ENCODE peak calls at places on chromosomes 7 and 10, in six cellular contexts. Y is OCI-LY7, W is AG04450, P is foreskin fibroblast, U is hepatocyte, L is uterus. B is an unnamed sample.

GRCh38 chr10:22962817-22963216 is 35.0 kb downstream of the ARMC3 start:
- DNase-seq in Y (no peak), W (no peak), P (no peak), U (no peak), L (no peak), B (no peak)

GRCh38 chr10:133309111-133309719 is 501 bp downstream of the ZNF511 start:
- DNase-seq in Y (peak), W (peak), P (peak), U (peak), L (peak), B (peak)

GRCh38 chr10:120327671-120328070 is 129.4 kb upstream of the PLPP4 start:
- DNase-seq in Y (no peak), W (no peak), P (no peak), U (no peak), L (no peak), B (no peak)

GRCh38 chr10:75234683-75235374 is 928 bp downstream of the COMTD1 start:
- DNase-seq in Y (peak), W (no peak), P (no peak), U (peak), L (peak), B (no peak)

GRCh38 chr7:54419209-54419608 is 123.0 kb upstream of the VSTM2A start:
- DNase-seq in Y (no peak), W (no peak), P (no peak), U (no peak), L (no peak), B (no peak)

GRCh38 chr7:2530076-2530967 is 10.7 kb downstream of the LFNG start:
- DNase-seq in Y (no peak), W (no peak), P (no peak), U (no peak), L (no peak), B (no peak)

GRCh38 chr7:131381069-131381838 is 53.6 kb downstream of the MKLN1 start:
- DNase-seq in Y (no peak), W (no peak), P (peak), U (no peak), L (no peak), B (peak)

GRCh38 chr10:17768957-17769356 is 17.0 kb downstream of the TMEM236 start:
- DNase-seq in Y (no peak), W (no peak), P (peak), U (no peak), L (no peak), B (peak)

GRCh38 chr7:7181519-7182155 is 707 bp upstream of the C1GALT1 start:
- DNase-seq in Y (peak), W (no peak), P (no peak), U (peak), L (peak), B (peak)

GRCh38 chr10:132305654-132306340 is 2.0 kb downstream of the STK32C start:
- DNase-seq in Y (no peak), W (no peak), P (no peak), U (no peak), L (no peak), B (no peak)

GRCh38 chr7:41731486-41732278 is 28.8 kb upstream of the INHBA start:
- DNase-seq in Y (no peak), W (no peak), P (no peak), U (no peak), L (no peak), B (no peak)

GRCh38 chr10:104255244-104255981 is 721 bp downstream of the GSTO1 start:
- DNase-seq in Y (peak), W (peak), P (peak), U (peak), L (no peak), B (peak)

GRCh38 chr10:87915406-87915805 is 52.0 kb downstream of the PTEN start:
- DNase-seq in Y (no peak), W (no peak), P (no peak), U (no peak), L (no peak), B (no peak)

GRCh38 chr10:65907199-65907712 is 1018.6 kb upstream of the LRRTM3 start:
- DNase-seq in Y (no peak), W (no peak), P (no peak), U (no peak), L (no peak), B (no peak)

GRCh38 chr7:78677391-78677790 is 776.1 kb downstream of the MAGI2 start:
- DNase-seq in Y (no peak), W (no peak), P (no peak), U (no peak), L (no peak), B (no peak)

GRCh38 chr10:120495226-120495625 is 38.2 kb downstream of the PLPP4 start:
- DNase-seq in Y (no peak), W (no peak), P (no peak), U (peak), L (no peak), B (peak)

GRCh38 chr7:106290319-106290718 is 5.5 kb upstream of the NAMPT start:
- DNase-seq in Y (no peak), W (no peak), P (no peak), U (peak), L (no peak), B (no peak)

GRCh38 chr7:124791876-124792446 is 26.4 kb upstream of the GPR37 start:
- DNase-seq in Y (no peak), W (no peak), P (no peak), U (no peak), L (no peak), B (no peak)

GRCh38 chr7:67105382-67105781 is 108.7 kb downstream of the TYW1 start:
- DNase-seq in Y (no peak), W (no peak), P (no peak), U (peak), L (no peak), B (peak)

GRCh38 chr10:31701546-31701945 is 227.1 kb downstream of the ARHGAP12 start:
- DNase-seq in Y (no peak), W (no peak), P (no peak), U (no peak), L (no peak), B (peak)

GRCh38 chr7:157729566-157729965 is 392.8 kb downstream of the DNAJB6 start:
- DNase-seq in Y (no peak), W (no peak), P (no peak), U (no peak), L (no peak), B (no peak)
- TF ChIP-seq CTCF in Y (no peak), W (no peak), P (no peak), U (no peak), L (no peak), B (no peak)

GRCh38 chr10:16436367-16436757 is 448 bp upstream of the PTER start:
- DNase-seq in Y (no peak), W (no peak), P (no peak), U (peak), L (no peak), B (no peak)

GRCh38 chr10:16436758-16437539 is at the start of gene PTER:
- DNase-seq in Y (peak), W (peak), P (peak), U (peak), L (peak), B (peak)

GRCh38 chr10:16440396-16441105 is 3.7 kb downstream of the PTER start:
- DNase-seq in Y (no peak), W (no peak), P (no peak), U (peak), L (no peak), B (no peak)

GRCh38 chr10:16439294-16439693 is 2.5 kb downstream of the PTER start:
- DNase-seq in Y (no peak), W (no peak), P (peak), U (no peak), L (no peak), B (peak)

GRCh38 chr10:16437540-16437894 is 707 bp downstream of the PTER start:
- DNase-seq in Y (peak), W (no peak), P (no peak), U (no peak), L (no peak), B (no peak)
- H3K4me3 ChIP-seq in Y (peak), W (peak), P (peak), U (no peak), L (peak), B (peak)

GRCh38 chr10:90712529-90712928 is 145.3 kb downstream of the HTR7 start:
- DNase-seq in Y (no peak), W (no peak), P (no peak), U (no peak), L (no peak), B (no peak)
- TF ChIP-seq CTCF in Y (no peak), W (no peak), P (no peak), U (no peak), L (no peak), B (no peak)

GRCh38 chr7:194257-194995 is 2.1 kb downstream of the FAM20C start:
- DNase-seq in Y (no peak), W (no peak), P (peak), U (peak), L (no peak), B (peak)
- H3K4me3 ChIP-seq in Y (no peak), W (peak), P (peak), U (peak), L (peak), B (peak)

DNA sequence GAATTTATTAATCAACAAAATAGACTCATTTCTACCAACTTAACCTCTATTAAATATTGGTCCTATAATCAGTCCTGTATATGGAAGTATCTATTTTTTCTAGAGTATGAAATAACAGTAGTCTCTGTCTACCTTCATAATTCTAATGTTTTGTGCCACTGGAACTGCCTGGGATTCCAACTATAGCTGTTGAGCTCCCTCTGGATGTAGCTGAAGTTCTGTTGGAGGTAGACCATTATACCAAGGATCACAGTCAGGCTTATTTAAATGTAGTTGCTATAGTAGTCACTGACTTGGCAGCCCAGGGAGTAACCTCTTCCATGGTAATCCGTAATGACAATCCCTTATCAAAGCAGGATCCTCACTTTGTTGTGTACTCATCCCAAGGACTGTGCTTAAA is 48.5 kb upstream of the PHYHIPL start:
- DNase-seq in Y (no peak), W (no peak), P (no peak), U (no peak), L (no peak), B (no peak)
- TF ChIP-seq CTCF in Y (no peak), W (no peak), P (no peak), U (no peak), L (no peak), B (no peak)

GRCh38 chr7:142797799-142798377 is 27.1 kb downstream of the PRSS2 start:
- DNase-seq in Y (peak), W (no peak), P (no peak), U (no peak), L (no peak), B (no peak)
- H3K4me3 ChIP-seq in Y (peak), W (no peak), P (peak), U (peak), L (peak), B (peak)

DNA sequence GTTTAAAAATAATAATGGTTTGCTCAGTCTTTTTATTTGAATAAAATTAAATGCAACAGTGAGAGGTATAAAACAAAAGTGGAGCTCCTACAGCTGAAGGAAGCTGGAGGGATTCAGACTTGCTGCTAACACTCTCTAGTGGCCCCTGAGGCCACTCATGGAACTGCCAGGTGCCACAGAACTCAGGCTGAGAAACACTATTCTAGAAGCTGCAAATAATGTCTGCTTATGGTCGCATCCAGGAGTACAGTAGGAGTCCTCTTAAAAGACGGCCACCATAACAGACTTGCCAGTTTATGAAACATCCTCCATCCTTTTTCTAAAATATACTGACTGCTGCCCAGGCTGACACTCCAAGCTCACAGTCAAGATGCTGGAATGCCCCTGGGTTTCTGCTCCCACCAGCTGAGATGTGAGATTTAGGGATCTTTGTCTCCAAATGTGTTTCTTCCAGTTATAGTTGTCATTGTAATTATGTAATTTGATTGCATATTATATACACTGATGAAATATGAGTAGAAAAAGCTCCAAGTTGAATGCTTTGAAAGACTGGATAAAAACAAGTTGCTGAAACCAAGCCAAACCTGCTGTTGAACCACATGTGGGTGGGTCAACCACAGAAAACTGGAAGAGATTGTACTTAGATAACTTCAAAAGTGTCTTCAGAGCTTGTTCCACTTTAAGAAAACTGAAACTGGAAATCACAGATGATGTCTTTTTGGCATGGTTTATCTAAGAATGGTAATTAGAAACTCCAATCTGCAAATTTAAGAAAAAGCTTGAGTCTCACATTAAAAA is 213.7 kb upstream of the AOAH start:
- DNase-seq in Y (no peak), W (no peak), P (no peak), U (no peak), L (no peak), B (no peak)
- TF ChIP-seq CTCF in Y (peak), W (no peak), P (no peak), U (no peak), L (no peak), B (no peak)

DNA sequence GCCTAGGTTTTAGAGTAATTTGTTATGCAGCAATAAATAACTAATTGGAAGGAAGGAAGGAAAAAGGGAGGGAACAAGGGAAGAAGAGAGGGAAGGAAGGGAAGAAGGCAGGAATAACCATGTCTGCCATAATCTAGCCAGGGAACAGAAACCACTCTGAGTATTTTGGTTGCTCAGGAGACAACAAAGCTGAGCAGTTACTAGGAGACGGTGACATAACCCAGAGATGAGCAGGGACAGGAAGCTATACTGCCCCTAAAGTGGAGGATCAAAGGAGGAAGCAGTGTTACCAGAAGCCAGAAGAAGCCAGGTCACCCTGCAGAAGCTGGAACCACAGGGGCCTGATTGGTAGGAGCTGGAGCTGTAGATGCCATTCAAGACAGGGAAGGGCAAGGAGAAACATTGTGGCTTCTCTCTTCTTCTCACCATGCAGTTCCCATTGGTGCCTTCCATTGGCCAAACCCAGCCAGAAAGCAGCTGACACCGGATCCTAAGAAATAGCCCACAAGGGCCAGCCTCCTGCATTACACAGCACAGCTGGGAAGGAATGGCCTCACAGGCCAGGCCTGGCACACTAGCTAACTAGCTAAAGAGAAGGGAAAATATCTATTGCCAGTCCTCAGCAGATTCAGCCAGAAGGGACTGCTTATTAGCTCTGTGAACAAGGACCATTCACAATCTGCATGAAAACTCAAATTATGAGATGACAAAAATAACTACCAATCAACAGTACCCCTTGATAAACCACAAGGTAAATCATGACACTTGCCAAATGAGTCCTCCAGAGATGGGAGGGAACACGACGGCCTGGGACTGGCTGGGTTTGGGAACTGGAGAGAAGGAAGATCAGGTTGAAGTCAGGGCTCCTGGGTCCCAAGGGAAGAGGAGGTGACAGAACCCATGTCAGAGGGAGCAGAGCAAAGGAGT is 184.5 kb upstream of the NFE2L3 start:
- DNase-seq in Y (peak), W (no peak), P (no peak), U (no peak), L (no peak), B (no peak)
- H3K4me3 ChIP-seq in Y (peak), W (no peak), P (no peak), U (no peak), L (no peak), B (no peak)

DNA sequence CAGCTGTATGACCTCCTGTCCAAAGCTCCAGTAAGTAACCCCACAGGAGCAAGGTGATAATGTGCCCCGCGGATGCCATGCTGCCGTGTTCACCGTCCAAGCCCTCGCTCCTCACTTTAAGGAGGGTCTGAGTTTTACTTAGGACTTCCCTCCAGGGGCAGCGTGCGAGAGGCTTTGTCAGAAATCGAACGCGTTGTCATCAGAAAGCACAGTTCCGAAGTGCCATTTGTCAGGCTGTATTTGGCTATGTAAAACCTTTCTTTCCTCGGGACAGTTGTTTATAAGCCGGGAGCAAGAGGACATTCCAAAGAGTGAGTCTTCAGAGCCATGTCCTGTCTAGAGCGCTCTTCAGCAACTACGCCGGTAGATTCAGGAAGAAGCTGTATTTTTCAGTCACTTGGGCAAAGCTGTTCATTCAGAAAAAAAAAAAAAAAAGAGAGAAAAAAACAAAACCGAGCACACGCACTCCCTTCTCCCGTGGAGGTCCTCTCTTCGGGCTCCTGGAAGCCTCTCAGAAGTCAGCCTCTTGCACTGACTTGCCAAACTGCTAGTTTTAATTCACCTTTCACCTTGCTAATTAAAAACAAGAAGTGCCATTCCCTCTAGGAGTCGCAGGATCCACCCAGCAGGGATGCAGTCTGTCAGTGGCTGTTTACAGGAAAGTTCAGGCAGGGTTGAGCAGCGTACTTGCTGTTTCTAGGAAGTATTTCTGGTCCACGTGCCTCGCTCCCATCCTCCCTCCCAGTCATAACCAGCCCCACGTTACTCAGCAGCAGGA is at the start of gene SEMA3E:
- DNase-seq in Y (no peak), W (no peak), P (peak), U (peak), L (no peak), B (peak)
- TF ChIP-seq CTCF in Y (no peak), W (no peak), P (no peak), U (no peak), L (no peak), B (no peak)

DNA sequence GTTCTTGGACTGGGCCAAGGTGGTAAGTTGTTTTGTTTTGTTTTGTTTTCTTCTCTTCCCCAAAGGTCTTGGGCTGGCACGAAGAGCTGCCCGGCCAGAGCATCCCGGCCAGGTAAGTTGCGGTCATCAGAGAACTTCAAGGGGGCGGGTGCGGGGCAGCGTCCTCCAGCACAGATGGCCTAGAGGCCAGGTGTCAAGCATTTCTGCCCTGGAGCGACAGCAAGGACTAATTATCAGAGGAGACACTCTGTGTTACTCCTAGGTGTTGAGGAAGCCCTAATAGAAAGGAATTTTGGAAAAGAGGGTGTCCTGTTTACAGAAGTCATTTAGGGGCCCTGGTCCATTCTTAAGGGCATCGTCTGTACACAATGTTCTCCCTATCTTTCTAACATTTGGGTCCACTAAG is 1.2 kb downstream of the ITGB8 start:
- DNase-seq in Y (no peak), W (no peak), P (no peak), U (no peak), L (no peak), B (no peak)
- H3K4me3 ChIP-seq in Y (peak), W (peak), P (peak), U (peak), L (peak), B (peak)

B was measured in fibroblast of the aortic adventitia.